ENCODE peak calls at places on chromosomes 11 and 22, in nine cellular contexts. X, V, T, S, I, R, C, Q and J are unnamed samples.

GRCh38 chr11:10612217-10612862 is 43.9 kb upstream of the LYVE1 start:
- DNase-seq in V (no peak), S (no peak), T (no peak), I (no peak), X (no peak), R (no peak), Q (no peak), C (no peak), J (no peak)

GRCh38 chr11:70522261-70522612 is 123.9 kb downstream of the CTTN start:
- DNase-seq in T (no peak), Q (no peak), V (no peak), X (no peak), R (no peak), C (no peak), S (no peak), I (no peak), J (no peak)

GRCh38 chr22:30310881-30311771 is 15.6 kb downstream of the TBC1D10A start:
- DNase-seq in C (peak; percentile 86), X (no peak), V (peak; percentile 91), I (peak; percentile 79), R (peak; percentile 77), T (no peak), S (no peak), Q (peak; percentile 83), J (no peak)

GRCh38 chr22:29907753-29908515 is 25.0 kb downstream of the MTMR3 start:
- DNase-seq in Q (peak; percentile 76), S (peak; percentile 24), I (peak; percentile 92), R (peak; percentile 82), X (no peak), V (peak; percentile 60), C (peak; percentile 64), T (peak; percentile 92), J (no peak)

GRCh38 chr22:44683237-44683636 is 18.8 kb upstream of the PRR5 start:
- DNase-seq in Q (no peak), C (no peak), T (no peak), R (no peak), I (no peak), V (no peak), X (no peak), S (no peak), J (no peak)

GRCh38 chr11:10302294-10302743 is 2.6 kb upstream of the ADM start:
- DNase-seq in V (no peak), Q (no peak), S (no peak), R (no peak), I (no peak), C (no peak), T (no peak), X (no peak), J (no peak)

GRCh38 chr11:70481625-70482528 is 83.5 kb downstream of the CTTN start:
- DNase-seq in I (no peak), Q (no peak), V (peak; percentile 84), T (peak; percentile 41), S (no peak), C (no peak), R (peak; percentile 57), X (no peak), J (no peak)

GRCh38 chr11:70527429-70528045 is 129.2 kb downstream of the CTTN start:
- DNase-seq in S (no peak), T (no peak), X (no peak), I (no peak), R (peak; percentile 27), V (no peak), C (no peak), Q (no peak), J (no peak)

GRCh38 chr22:21865041-21865440 is 2.4 kb downstream of the MAPK1 start:
- DNase-seq in S (no peak), Q (no peak), X (no peak), I (peak; percentile 89), R (no peak), V (no peak), T (peak; percentile 56), C (peak; percentile 75), J (no peak)

GRCh38 chr11:68358416-68358815 is 46.0 kb downstream of the LRP5 start:
- DNase-seq in S (no peak), R (no peak), I (no peak), T (no peak), C (no peak), X (no peak), Q (no peak), V (no peak), J (no peak)

GRCh38 chr11:64035581-64035980 is at the start of gene FLRT1:
- DNase-seq in R (no peak), I (peak; percentile 52), V (no peak), C (no peak), Q (no peak), X (no peak), S (no peak), T (no peak), J (no peak)

GRCh38 chr22:29716814-29717213 is 3.0 kb upstream of the CABP7 start:
- DNase-seq in X (no peak), S (no peak), V (peak; percentile 64), Q (no peak), R (peak; percentile 67), C (peak; percentile 33), T (peak; percentile 88), I (peak; percentile 85), J (no peak)

GRCh38 chr22:36432592-36433317 is 45.0 kb upstream of the MYH9 start:
- DNase-seq in Q (no peak), T (no peak), S (no peak), X (no peak), I (no peak), V (no peak), C (no peak), R (no peak), J (no peak)

GRCh38 chr22:20571531-20572007 is 64.2 kb downstream of the MED15 start:
- DNase-seq in Q (no peak), S (peak; percentile 81), C (no peak), V (no peak), I (peak; percentile 59), T (no peak), R (no peak), X (peak; percentile 40), J (peak; percentile 60)

DNA sequence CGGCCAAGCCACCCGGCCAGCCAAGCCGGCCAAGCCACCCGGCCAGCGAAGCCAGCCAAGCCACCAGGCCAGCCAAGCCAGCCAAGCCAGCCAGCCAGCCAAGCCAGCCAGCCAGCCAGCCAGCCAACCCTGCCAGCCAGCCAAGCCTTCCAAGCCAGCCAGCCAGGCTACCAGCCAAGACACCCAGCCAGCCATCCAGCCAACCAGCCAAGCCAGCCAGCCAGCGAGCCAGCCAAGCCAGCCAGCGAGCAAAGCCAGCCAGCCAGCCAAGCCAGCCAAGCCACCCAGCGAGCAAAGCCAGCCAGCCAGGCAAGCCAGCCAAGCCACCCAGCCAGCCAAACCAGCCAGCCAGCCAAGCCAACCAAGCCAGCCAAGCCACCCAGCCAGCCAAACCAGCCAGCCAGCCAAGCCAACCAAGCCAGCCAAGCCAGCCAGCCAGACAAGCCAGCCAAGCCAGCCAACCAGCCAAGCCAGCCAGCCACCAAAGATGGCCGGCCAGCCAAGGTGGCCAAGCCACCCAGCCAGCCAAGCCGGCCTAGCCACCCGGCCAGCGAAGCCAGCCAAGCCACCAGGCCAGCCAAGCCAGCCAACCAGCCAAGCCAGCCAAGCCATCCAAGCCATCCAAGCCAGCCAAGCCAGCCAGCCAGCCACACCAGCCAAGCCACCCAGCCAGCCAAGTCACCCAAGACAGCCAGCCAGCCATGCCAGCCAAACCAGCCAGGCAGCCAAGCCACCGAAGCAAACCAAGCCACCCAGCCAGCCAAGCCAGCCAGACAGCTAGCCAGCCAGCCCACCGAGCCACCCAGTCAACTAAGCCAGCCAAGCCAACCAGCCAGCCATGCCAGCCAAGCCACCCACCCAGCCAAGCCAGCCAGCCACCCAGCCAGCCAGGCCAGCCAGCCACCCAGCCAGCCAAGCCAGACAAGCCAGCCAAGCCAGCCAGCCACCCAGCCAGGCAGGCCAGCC is 28.8 kb downstream of the CCT8L2 start:
- DNase-seq in X (no peak), C (no peak), I (no peak), Q (no peak), R (peak; percentile 42), S (no peak), T (no peak), V (peak; percentile 42), J (no peak)
- H3K9me3 ChIP-seq in X (no peaks in the 10 kb centered on the region), C (no peaks in the 10 kb centered on the region), I (no peaks in the 10 kb centered on the region), Q (no peaks in the 10 kb centered on the region), R (no peaks in the 10 kb centered on the region), S (no peaks in the 10 kb centered on the region), T (no peaks in the 10 kb centered on the region), V (no peaks in the 10 kb centered on the region), J (no peaks in the 10 kb centered on the region)

GRCh38 chr11:78583889-78584288 is 9.2 kb upstream of the NARS2 start:
- DNase-seq in C (no peak), X (no peak), V (no peak), Q (no peak), T (no peak), S (no peak), I (peak; percentile 24), R (no peak), J (no peak)
- H3K9me3 ChIP-seq in C (no peaks in the 10 kb centered on the region), X (no peaks in the 10 kb centered on the region), V (no peaks in the 10 kb centered on the region), Q (peaks cover 23% of the 10 kb centered on the region), T (peaks cover 7% of the 10 kb centered on the region), S (no peaks in the 10 kb centered on the region), I (peaks cover 49% of the 10 kb centered on the region), R (peaks cover 37% of the 10 kb centered on the region), J (peaks cover 4% of the 10 kb centered on the region)

GRCh38 chr22:49161002-49161850 is 666.4 kb downstream of the BRD1 start:
- DNase-seq in S (no peak), Q (peak; percentile 49), V (no peak), I (no peak), R (no peak), T (no peak), C (no peak), X (no peak), J (no peak)

GRCh38 chr22:49158741-49159564 is 668.7 kb downstream of the BRD1 start:
- DNase-seq in T (no peak), V (no peak), R (no peak), I (no peak), S (no peak), C (peak; percentile 10), Q (peak; percentile 59), X (no peak), J (no peak)

GRCh38 chr22:49160261-49161001 is 667.2 kb downstream of the BRD1 start:
- DNase-seq in S (no peak), V (no peak), R (no peak), X (no peak), C (no peak), Q (peak; percentile 48), T (no peak), I (no peak), J (no peak)

GRCh38 chr22:49157529-49158339 is 669.9 kb downstream of the BRD1 start:
- DNase-seq in Q (no peak), V (no peak), C (peak; percentile 6), I (no peak), X (no peak), R (no peak), T (no peak), S (no peak), J (no peak)

DNA sequence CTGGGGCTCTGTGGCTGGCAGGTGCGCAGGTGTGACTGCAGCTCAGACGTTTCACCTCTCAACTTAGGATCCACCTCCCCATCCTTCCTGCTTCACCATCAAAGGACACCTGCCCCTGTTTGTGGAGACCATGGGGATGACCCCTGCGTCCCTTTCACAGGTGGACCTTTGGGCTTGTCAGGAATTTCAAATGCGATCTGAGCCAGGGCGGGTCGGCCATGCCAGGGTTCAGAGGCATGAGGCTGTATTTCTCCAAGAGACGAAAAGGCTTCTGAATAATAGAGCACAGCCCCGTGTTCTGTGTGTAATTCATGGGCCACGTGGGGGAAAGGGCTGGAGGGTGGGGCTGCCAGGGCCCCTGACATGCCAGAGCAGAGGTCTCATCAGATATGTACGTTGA is 668.0 kb downstream of the BRD1 start:
- DNase-seq in V (no peak), S (no peak), C (no peak), X (no peak), R (no peak), T (no peak), I (no peak), Q (no peak), J (no peak)
- H3K9me3 ChIP-seq in V (no peaks in the 10 kb centered on the region), S (no peaks in the 10 kb centered on the region), C (no peaks in the 10 kb centered on the region), X (no peaks in the 10 kb centered on the region), R (no peaks in the 10 kb centered on the region), T (no peaks in the 10 kb centered on the region), I (no peaks in the 10 kb centered on the region), Q (no peaks in the 10 kb centered on the region), J (no peaks in the 10 kb centered on the region)

GRCh38 chr11:118071416-118072030 is 5.4 kb upstream of the TMPRSS4 start:
- DNase-seq in Q (no peak), V (no peak), C (no peak), S (no peak), R (no peak), I (no peak), T (no peak), X (no peak), J (no peak)
- H3K9me3 ChIP-seq in Q (no peaks in the 10 kb centered on the region), V (no peaks in the 10 kb centered on the region), C (no peaks in the 10 kb centered on the region), S (no peaks in the 10 kb centered on the region), R (no peaks in the 10 kb centered on the region), I (peaks cover 3% of the 10 kb centered on the region), T (no peaks in the 10 kb centered on the region), X (no peaks in the 10 kb centered on the region), J (no peaks in the 10 kb centered on the region)